ENCODE peak calls at places on chromosome 6, in four cellular contexts. F is stimulated activated CD4-positive, alpha-beta T cell treated with anti-CD3 and anti-CD28 coated beads, TNF-alpha, amount 100 ng/mL, for 1 hour; P is activated naive CD8-positive, alpha-beta T cell treated with anti-CD3 and anti-CD28 coated beads for 36 hours; T is EH. X is an unnamed sample.

GRCh38 chr6:45191414-45191813 is 136.7 kb upstream of the RUNX2 start:
- DNase-seq in F (no peak), P (no peak), T (no peak), X (no peak)

GRCh38 chr6:45527210-45527609 is 149.5 kb upstream of the SUPT3H start:
- DNase-seq in F (no peak), P (no peak), T (no peak), X (no peak)

GRCh38 chr6:123338394-123338793 is 298.4 kb downstream of the TRDN start:
- DNase-seq in F (no peak), P (no peak), T (no peak), X (no peak)

GRCh38 chr6:87846446-87846845 is 144.4 kb upstream of the AKIRIN2 start:
- DNase-seq in F (no peak), P (no peak), T (no peak), X (no peak)

GRCh38 chr6:16669227-16669626 is 92.0 kb downstream of the ATXN1 start:
- DNase-seq in F (peak; percentile 35), P (peak; percentile 65), T (peak; percentile 46), X (no peak)

GRCh38 chr6:31878761-31879542 is at the start of gene SLC44A4:
- DNase-seq in F (no peak), P (no peak), T (no peak), X (no peak)

GRCh38 chr6:35392111-35392702 is 49.8 kb downstream of the PPARD start:
- DNase-seq in F (no peak), P (no peak), T (no peak), X (no peak)

GRCh38 chr6:151592449-151593169 is 98.8 kb downstream of the CCDC170 start:
- DNase-seq in F (no peak), P (no peak), T (no peak), X (no peak)

GRCh38 chr6:45803071-45803470 is 212.6 kb downstream of the CLIC5 start:
- DNase-seq in F (no peak), P (no peak), T (no peak), X (no peak)

GRCh38 chr6:150857062-150857905 is 8.2 kb upstream of the MTHFD1L start:
- DNase-seq in F (no peak), P (no peak), T (peak; percentile 98), X (no peak)

GRCh38 chr6:150991487-150991886 is 126.0 kb downstream of the MTHFD1L start:
- DNase-seq in F (no peak), P (no peak), T (no peak), X (no peak)